ENCODE peak calls at places on chromosome 17, in four cellular contexts. M is GM23338, W is A673, F is Peyer's patch. C is an unnamed sample.

GRCh38 chr17:17350491-17351355 is 47.5 kb downstream of the NT5M start:
- DNase-seq in M (peak), W (no peak), F (no peak), C (peak)

GRCh38 chr17:40097931-40098845 is 2.2 kb downstream of the NR1D1 start:
- DNase-seq in M (no peak), W (no peak), F (no peak), C (no peak)

GRCh38 chr17:65790241-65790640 is 228.8 kb upstream of the AXIN2 start:
- DNase-seq in M (peak), W (no peak), F (no peak), C (no peak)

GRCh38 chr17:19905514-19905913 is 37.8 kb upstream of the ULK2 start:
- DNase-seq in M (no peak), W (no peak), F (no peak), C (no peak)

GRCh38 chr17:10729334-10730193 is at the start of gene TMEM220:
- DNase-seq in M (peak), W (peak), F (peak), C (peak)

GRCh38 chr17:78324391-78325075 is 35.3 kb downstream of the SOCS3 start:
- DNase-seq in M (peak), W (peak), F (peak), C (peak)

GRCh38 chr17:17900615-17901520 is 64.1 kb upstream of the SREBF1 start:
- DNase-seq in M (no peak), W (peak), F (peak), C (peak)

GRCh38 chr17:27559996-27560481 is 70.9 kb upstream of the LGALS9 start:
- DNase-seq in M (no peak), W (peak), F (no peak), C (peak)

DNA sequence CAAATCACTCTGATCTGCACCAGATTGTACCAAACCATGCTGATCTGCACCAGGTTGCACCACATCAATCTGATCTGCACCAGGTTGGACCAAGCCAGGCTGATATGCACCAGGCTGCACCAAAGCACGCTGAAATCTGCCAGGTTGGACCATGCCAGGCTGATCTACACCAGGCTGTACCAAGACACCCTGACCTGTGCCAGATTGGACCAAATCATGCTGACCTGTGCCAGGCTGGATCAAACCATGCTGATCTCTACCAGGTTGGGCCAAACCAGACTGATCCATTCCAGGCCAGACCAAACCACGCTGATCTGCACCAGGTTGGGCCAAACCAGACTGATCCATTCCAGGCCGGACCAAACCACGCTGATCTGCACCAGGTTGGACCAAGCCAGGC is 15.5 kb downstream of the QRICH2 start:
- DNase-seq in M (no peak), W (no peak), F (no peak), C (no peak)
- H3K27ac ChIP-seq in M (no peak), W (no peak), F (no peak), C (no peak)

DNA sequence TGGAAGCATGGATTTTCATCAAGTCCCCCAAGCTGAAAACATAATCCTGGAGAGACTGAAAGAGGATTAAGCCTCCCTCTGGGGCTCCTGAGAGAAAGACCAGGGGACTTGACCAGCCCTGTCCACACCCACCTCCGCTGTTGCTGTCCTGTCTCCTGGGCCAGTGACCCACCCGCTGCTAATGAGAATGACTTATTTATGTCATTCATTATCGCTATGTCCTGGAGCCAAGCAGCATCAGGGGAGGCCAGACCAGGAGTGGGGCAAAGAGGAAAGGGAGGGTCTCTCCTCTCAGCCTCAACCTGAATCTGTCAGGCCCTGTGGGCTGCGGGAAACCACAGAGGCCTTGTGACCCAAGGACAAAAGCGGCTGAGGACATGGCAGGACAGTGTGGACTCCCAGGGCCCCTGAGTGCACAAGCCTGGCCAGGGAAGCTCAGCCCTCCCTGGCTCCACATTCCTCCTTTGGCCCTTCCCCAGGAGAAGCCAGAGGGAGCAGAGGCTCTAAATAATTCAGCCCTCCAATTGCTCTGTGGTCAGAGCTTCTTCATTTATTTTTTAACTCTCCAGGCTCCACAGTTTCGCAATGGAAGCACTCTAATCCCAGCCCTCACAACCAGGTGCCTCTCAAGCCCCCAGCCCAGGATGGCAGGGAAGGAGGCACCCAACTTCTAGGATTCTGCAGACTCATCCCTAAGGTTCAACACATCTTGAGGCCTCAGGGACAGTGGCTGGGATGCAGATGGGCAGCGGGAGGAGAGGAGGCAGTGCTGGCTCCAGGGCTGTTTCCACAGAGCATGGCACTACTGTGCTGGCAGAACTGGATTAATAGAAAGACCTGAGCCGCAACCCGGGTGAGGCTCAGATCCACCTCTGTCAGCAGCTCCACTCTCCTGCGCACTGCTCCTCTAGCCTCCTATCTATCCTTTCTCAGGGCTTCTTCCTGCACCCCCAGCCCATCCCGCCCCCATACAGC is 19.1 kb downstream of the CUEDC1 start:
- DNase-seq in M (peak), W (no peak), F (no peak), C (no peak)
- H3K27ac ChIP-seq in M (peak), W (peak), F (peak), C (peak)

GRCh38 chr17:81221371-81221841 is 1.4 kb downstream of the CEP131 start:
- DNase-seq in M (peak), W (no peak), F (no peak), C (no peak)
- H3K27ac ChIP-seq in M (no peak), W (no peak), F (no peak), C (no peak)

DNA sequence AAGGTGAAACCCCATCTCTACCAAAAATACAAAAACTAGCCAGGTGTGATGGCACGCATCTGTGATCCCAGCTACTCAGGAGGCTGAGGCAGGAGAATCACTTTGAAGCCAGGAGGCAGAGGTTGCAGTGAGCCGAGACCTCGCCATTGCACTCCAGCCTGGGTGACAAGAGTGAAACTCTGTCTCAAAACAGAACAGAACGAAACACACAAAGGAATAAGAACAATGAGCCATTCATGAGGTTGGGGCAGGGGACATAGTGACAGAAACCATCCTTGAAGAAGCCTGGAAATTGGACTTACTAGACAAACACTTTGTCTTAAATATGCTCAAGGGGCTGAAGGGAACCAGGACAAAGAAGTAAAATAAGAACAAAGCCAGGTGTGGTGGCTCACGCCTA is 39.4 kb downstream of the WDR45B start:
- DNase-seq in M (no peak), W (no peak), F (no peak), C (no peak)
- H3K27ac ChIP-seq in M (no peak), W (no peak), F (no peak), C (no peak)

GRCh38 chr17:75555679-75556153 is 30.2 kb downstream of the LLGL2 start:
- DNase-seq in M (no peak), W (no peak), F (no peak), C (no peak)

GRCh38 chr17:75551276-75551675 is 25.8 kb downstream of the LLGL2 start:
- DNase-seq in M (no peak), W (no peak), F (no peak), C (no peak)

GRCh38 chr17:75553553-75554110 is 28.1 kb downstream of the LLGL2 start:
- DNase-seq in M (no peak), W (no peak), F (no peak), C (no peak)

GRCh38 chr17:75552425-75552824 is 26.9 kb downstream of the LLGL2 start:
- DNase-seq in M (no peak), W (no peak), F (no peak), C (no peak)

DNA sequence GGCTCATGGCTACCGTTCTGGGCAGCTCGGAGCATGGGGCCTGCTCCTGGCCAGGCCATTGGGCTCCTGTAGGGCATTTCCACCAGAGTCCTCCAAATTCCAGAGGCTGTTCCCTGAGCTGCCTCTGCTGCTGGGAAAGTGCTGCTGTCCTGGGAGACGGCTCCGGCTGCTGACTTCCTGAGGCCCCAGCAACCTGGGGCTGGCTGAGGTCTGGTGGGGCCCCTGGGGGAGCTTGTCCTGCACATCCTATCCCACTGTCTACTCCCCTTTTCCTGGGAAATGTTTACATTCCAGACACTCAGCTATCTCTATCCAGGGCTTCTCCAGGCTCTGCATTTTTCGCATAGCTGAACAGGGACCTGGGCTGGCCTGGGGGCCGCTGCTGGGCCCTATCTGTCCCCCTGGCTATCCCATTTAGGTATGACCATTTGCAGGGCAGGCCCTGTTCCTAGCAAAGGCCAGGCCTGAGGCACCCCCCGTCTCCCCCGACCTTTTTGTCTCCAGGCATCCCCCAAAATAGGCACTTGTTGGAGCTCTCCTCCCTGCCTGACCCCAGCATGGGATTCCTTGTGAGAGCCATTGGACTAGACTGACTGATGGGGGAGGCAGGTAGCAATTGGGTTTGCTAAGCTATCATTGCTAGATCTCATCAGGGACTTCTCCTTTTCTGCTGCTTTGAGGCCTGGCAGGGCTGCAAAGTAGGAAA is 27.5 kb downstream of the LLGL2 start:
- DNase-seq in M (peak), W (no peak), F (no peak), C (peak)
- H3K27ac ChIP-seq in M (peak), W (no peak), F (no peak), C (no peak)

DNA sequence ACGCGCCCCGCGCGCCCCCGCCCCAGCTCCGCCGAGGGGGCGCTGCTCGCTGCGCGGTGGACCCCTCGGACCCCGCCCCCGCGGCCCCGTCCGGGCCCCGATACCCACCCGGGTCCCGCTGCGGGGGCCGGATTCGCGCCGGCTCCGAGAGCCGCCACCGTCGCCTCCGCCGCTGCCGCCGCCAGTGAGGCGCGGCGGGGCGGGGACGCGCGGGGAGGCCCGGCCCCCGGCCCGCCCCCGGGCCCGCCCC is at the start of gene TBC1D16:
- DNase-seq in M (no peak), W (no peak), F (no peak), C (no peak)
- H3K27ac ChIP-seq in M (peak), W (peak), F (peak), C (peak)

C was measured in SJCRH30.